ENCODE peak calls at places on chromosomes 12 and 14, in ten cellular contexts. I is BJ; G is GM23338; U is CD8-positive, alpha-beta T cell; F is mammary epithelial cell; R is psoas muscle; M is pancreas; D is cardiac fibroblast; W is fibroblast of lung; S is kidney epithelial cell. Q is an unnamed sample.

GRCh38 chr14:25237845-25238244 is 187.9 kb upstream of the STXBP6 start:
- DNase-seq in I (no peak), G (peak), U (no peak), F (peak), R (no peak), M (no peak), D (peak), W (peak), S (no peak), Q (no peak)

GRCh38 chr14:96090441-96091148 is 51.4 kb downstream of the C14orf132 start:
- DNase-seq in I (no peak), G (no peak), U (no peak), F (no peak), R (peak), M (peak), D (peak), W (peak), S (no peak), Q (no peak)

GRCh38 chr14:87067061-87067460 is 925.9 kb downstream of the GALC start:
- DNase-seq in I (no peak), G (no peak), U (no peak), F (no peak), R (no peak), M (no peak), D (no peak), W (no peak), S (no peak), Q (no peak)

GRCh38 chr14:64971890-64972785 is at the start of gene RAB15:
- DNase-seq in I (no peak), G (peak), U (peak), F (peak), R (peak), M (peak), D (no peak), W (peak), S (no peak), Q (no peak)

GRCh38 chr14:102500190-102500661 is 9.3 kb downstream of the ANKRD9 start:
- DNase-seq in I (peak), G (no peak), U (no peak), F (peak), R (peak), M (no peak), D (peak), W (peak), S (no peak), Q (no peak)

GRCh38 chr14:99592933-99593753 is 10.9 kb downstream of the CCDC85C start:
- DNase-seq in I (no peak), G (no peak), U (no peak), F (no peak), R (no peak), M (no peak), D (no peak), W (no peak), S (no peak), Q (no peak)

GRCh38 chr14:99326041-99326710 is 54.2 kb upstream of the BCL11B start:
- DNase-seq in I (no peak), G (no peak), U (peak), F (no peak), R (no peak), M (no peak), D (no peak), W (no peak), S (no peak), Q (no peak)

GRCh38 chr14:79552778-79553177 is 658.5 kb downstream of the DIO2 start:
- DNase-seq in I (no peak), G (peak), U (no peak), F (no peak), R (no peak), M (no peak), D (no peak), W (peak), S (no peak), Q (peak)

GRCh38 chr12:45244561-45245348 is 28.9 kb downstream of the ANO6 start:
- DNase-seq in I (no peak), G (peak), U (no peak), F (no peak), R (no peak), M (no peak), D (peak), W (no peak), S (no peak), Q (no peak)

GRCh38 chr12:71426030-71426570 is 13.5 kb upstream of the LGR5 start:
- DNase-seq in I (no peak), G (no peak), U (no peak), F (no peak), R (no peak), M (no peak), D (peak), W (no peak), S (no peak), Q (no peak)

GRCh38 chr12:2011641-2012607 is 7.7 kb upstream of the DCP1B start:
- DNase-seq in I (no peak), G (peak), U (no peak), F (no peak), R (no peak), M (no peak), D (no peak), W (no peak), S (no peak), Q (no peak)

GRCh38 chr12:121786441-121786825 is 7.1 kb downstream of the RHOF start:
- DNase-seq in I (no peak), G (no peak), U (no peak), F (peak), R (peak), M (peak), D (peak), W (peak), S (no peak), Q (no peak)

GRCh38 chr14:68251766-68252100 is 432.2 kb downstream of the RAD51B start:
- DNase-seq in I (no peak), G (no peak), U (no peak), F (no peak), R (no peak), M (no peak), D (no peak), W (no peak), S (no peak), Q (no peak)

GRCh38 chr12:93877446-93877845 is 200.3 kb downstream of the CRADD start:
- DNase-seq in I (no peak), G (peak), U (no peak), F (no peak), R (no peak), M (no peak), D (no peak), W (no peak), S (no peak), Q (no peak)

GRCh38 chr14:103848720-103849077 is 1.3 kb upstream of the PPP1R13B start:
- DNase-seq in I (no peak), G (no peak), U (no peak), F (no peak), R (no peak), M (peak), D (no peak), W (no peak), S (no peak), Q (no peak)

GRCh38 chr12:95590775-95591174 is 39.5 kb upstream of the USP44 start:
- DNase-seq in I (no peak), G (no peak), U (no peak), F (no peak), R (no peak), M (no peak), D (no peak), W (no peak), S (no peak), Q (no peak)

GRCh38 chr12:33116284-33116683 is 219.7 kb upstream of the PKP2 start:
- DNase-seq in I (no peak), G (peak), U (no peak), F (peak), R (no peak), M (no peak), D (no peak), W (no peak), S (no peak), Q (no peak)

GRCh38 chr14:27528328-27528727 is 930.5 kb upstream of the NOVA1 start:
- DNase-seq in I (no peak), G (peak), U (no peak), F (no peak), R (no peak), M (no peak), D (peak), W (peak), S (no peak), Q (peak)

GRCh38 chr14:61923348-61923747 is 161.1 kb downstream of the SNAPC1 start:
- DNase-seq in I (no peak), G (peak), U (no peak), F (no peak), R (no peak), M (no peak), D (peak), W (peak), S (no peak), Q (no peak)

GRCh38 chr12:111443586-111443985 is 37.9 kb downstream of the SH2B3 start:
- DNase-seq in I (no peak), G (no peak), U (no peak), F (peak), R (no peak), M (peak), D (peak), W (peak), S (peak), Q (no peak)

GRCh38 chr14:22426711-22427110 is 162.3 kb downstream of the DAD1 start:
- DNase-seq in I (no peak), G (no peak), U (no peak), F (no peak), R (no peak), M (no peak), D (no peak), W (no peak), S (no peak), Q (no peak)

GRCh38 chr14:71698698-71699097 is 233.5 kb upstream of the RGS6 start:
- DNase-seq in I (no peak), G (no peak), U (no peak), F (no peak), R (no peak), M (no peak), D (no peak), W (no peak), S (no peak), Q (no peak)

GRCh38 chr14:102693006-102693755 is 84.1 kb upstream of the TRAF3 start:
- DNase-seq in I (no peak), G (peak), U (no peak), F (no peak), R (no peak), M (no peak), D (no peak), W (no peak), S (no peak), Q (no peak)

GRCh38 chr12:114403044-114403689 is 2.8 kb downstream of the TBX5 start:
- DNase-seq in I (no peak), G (peak), U (no peak), F (no peak), R (no peak), M (no peak), D (peak), W (no peak), S (no peak), Q (no peak)

GRCh38 chr12:69252033-69252432 is 12.7 kb downstream of the CPSF6 start:
- DNase-seq in I (no peak), G (no peak), U (no peak), F (peak), R (no peak), M (no peak), D (no peak), W (peak), S (no peak), Q (no peak)

GRCh38 chr14:79549515-79549914 is 661.8 kb downstream of the DIO2 start:
- DNase-seq in I (no peak), G (no peak), U (no peak), F (no peak), R (no peak), M (no peak), D (peak), W (peak), S (no peak), Q (no peak)

GRCh38 chr12:116053479-116054195 is 223.9 kb downstream of the MED13L start:
- DNase-seq in I (peak), G (no peak), U (no peak), F (peak), R (no peak), M (no peak), D (peak), W (peak), S (no peak), Q (no peak)

GRCh38 chr14:71566276-71566675 is 366.0 kb upstream of the RGS6 start:
- DNase-seq in I (no peak), G (no peak), U (no peak), F (no peak), R (no peak), M (no peak), D (no peak), W (no peak), S (no peak), Q (no peak)

GRCh38 chr14:95685978-95686922 is at the start of gene TCL1B:
- DNase-seq in I (no peak), G (peak), U (no peak), F (no peak), R (no peak), M (no peak), D (no peak), W (no peak), S (no peak), Q (no peak)

DNA sequence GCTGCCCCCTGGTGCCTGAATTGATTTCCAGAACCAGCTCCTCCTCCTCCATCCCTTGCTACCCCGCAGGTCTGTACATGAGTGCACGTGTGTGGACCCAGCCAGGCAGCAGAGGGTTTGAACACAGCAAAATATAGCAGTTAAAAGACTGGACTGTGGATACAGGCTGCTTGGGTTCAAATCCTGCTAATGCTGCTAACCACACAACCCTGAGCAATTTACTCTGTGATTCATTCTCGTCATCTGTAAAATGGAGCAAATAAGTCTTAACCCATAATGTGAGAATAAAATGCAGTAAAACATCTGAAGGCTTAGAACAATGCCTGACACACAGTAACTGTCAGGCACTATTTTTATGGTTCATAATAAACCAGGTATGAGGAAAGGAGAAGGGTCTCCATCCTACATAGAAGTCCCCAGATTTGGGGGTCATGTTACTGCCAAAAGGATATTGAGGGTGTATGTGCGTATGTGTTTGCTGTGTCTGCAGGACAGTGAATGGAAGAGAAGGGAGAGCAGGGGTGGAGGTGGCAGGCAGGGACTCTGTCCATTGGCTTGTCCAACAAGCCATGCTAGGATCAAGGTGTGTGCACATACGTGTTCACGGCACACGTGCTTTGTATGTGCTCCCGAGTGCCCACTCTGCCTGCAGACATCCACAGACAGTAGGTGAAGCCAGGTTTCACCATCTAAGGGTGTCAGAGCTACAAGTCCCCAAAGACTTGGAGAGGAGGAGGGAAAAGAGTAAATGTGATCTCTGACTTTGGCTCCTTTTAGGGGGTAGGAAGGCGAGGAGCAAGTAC is 1.5 kb upstream of the STAT6 start:
- DNase-seq in I (no peak), G (no peak), U (no peak), F (no peak), R (no peak), M (no peak), D (no peak), W (no peak), S (no peak), Q (no peak)
- H3K4me3 ChIP-seq in I (peak), G (no peak), U (peak), F (peak), R (peak), M (peak), D (peak), W (no peak), S (no peak), Q (peak)

DNA sequence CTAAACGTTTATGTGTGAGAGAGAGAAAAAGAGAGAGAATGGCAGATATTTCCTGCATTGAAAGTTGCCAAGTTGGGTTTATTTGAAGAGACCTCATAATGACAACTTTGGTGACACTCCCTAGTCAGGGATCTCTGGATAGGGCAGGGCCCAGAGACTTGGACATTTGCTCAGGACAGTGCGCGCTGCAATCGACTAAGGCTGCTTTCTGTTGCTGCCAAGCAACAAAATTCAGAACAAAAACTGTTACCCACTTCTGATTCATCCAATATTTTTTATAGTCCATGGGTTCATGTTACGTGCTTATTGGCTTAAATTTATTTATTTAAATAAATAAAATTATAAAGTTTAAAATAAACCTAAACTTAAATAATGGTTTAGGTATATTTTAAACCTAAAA is 34.2 kb downstream of the PTGER2 start:
- DNase-seq in I (no peak), G (no peak), U (no peak), F (no peak), R (no peak), M (no peak), D (peak), W (peak), S (no peak), Q (no peak)
- TF ChIP-seq CTCF in I (no peak), G (no peak), U (no peak), F (no peak), R (no peak), M (no peak), D (no peak), W (no peak), S (no peak), Q (no peak)

GRCh38 chr12:132140918-132141841 is 2.9 kb downstream of the DDX51 start:
- DNase-seq in I (no peak), G (no peak), U (no peak), F (no peak), R (peak), M (no peak), D (no peak), W (no peak), S (no peak), Q (no peak)
- H3K4me3 ChIP-seq in I (no peak), G (no peak), U (no peak), F (no peak), R (no peak), M (no peak), D (no peak), W (no peak), S (no peak), Q (no peak)

DNA sequence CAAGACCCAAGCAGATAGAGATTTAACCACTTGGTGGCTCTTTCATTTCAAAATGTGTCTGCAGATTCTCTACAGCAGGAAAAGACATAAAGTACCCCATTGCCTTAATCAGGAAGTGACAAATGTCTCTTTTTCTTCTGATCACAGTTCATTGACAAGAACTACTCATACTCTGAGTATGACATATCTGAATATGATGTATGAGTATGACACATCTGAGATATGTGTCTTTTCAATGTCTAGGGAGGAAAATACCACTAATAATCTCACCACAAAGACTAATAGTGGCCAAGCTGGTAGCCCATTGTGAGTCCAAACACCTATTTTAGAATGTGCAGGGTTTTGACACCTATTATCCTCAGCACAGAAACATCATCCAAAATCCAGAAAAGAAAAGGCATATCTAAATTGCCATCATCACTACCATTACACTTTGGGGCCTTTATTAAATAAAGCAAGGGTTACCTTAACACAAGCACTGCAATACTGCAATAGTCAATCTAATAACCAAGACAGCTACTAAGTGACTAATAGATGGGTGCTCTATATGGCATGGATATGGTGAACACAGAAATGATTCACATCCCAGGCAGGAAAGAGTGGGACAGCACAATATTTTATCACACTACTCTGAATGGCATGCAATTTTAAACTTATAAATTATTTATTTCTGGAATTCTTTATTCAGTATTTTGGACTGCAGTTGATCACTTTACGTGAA is 243.7 kb upstream of the FAR2 start:
- DNase-seq in I (no peak), G (no peak), U (no peak), F (peak), R (no peak), M (no peak), D (peak), W (no peak), S (no peak), Q (no peak)
- TF ChIP-seq CTCF in I (no peak), G (no peak), U (no peak), F (no peak), R (no peak), M (no peak), D (no peak), W (no peak), S (no peak), Q (no peak)

GRCh38 chr12:53079226-53080117 is at the start of gene SPRYD3:
- DNase-seq in I (peak), G (peak), U (peak), F (peak), R (peak), M (peak), D (peak), W (peak), S (peak), Q (peak)

GRCh38 chr12:53076461-53076860 is 2.7 kb downstream of the SPRYD3 start:
- DNase-seq in I (no peak), G (no peak), U (no peak), F (no peak), R (no peak), M (no peak), D (no peak), W (no peak), S (no peak), Q (no peak)

GRCh38 chr12:53078425-53079225 is 565 bp downstream of the SPRYD3 start:
- DNase-seq in I (no peak), G (peak), U (no peak), F (peak), R (no peak), M (no peak), D (peak), W (peak), S (no peak), Q (no peak)

GRCh38 chr12:53074999-53075370 is 4.2 kb downstream of the SPRYD3 start:
- DNase-seq in I (no peak), G (no peak), U (no peak), F (no peak), R (no peak), M (no peak), D (no peak), W (no peak), S (no peak), Q (no peak)

GRCh38 chr12:53077030-53077429 is 2.2 kb downstream of the SPRYD3 start:
- DNase-seq in I (no peak), G (no peak), U (no peak), F (no peak), R (no peak), M (no peak), D (no peak), W (no peak), S (no peak), Q (no peak)
- H3K4me3 ChIP-seq in I (no peak), G (no peak), U (no peak), F (no peak), R (no peak), M (peak), D (no peak), W (no peak), S (no peak), Q (no peak)